ENCODE peak calls at places on chromosomes 12 and 14, in five cellular contexts. One of them, this sample, is unnamed.
A peak's percentile ranks its signal among the peaks of the same experiment; 100 is the strongest.

GRCh38 chr12:41585784-41586183 is 397.7 kb downstream of the PDZRN4 start:
- DNase-seq in stimulated activated naive CD4-positive, alpha-beta T cell: no peak
- DNase-seq in HEK293T: no peak
- DNase-seq in NCI-H82: no peak
- DNase-seq in GM04504: no peak
- DNase-seq in this sample: no peak

GRCh38 chr14:61472025-61472672 is 150.8 kb downstream of the PRKCH start:
- DNase-seq in stimulated activated naive CD4-positive, alpha-beta T cell: peak; percentile 47
- DNase-seq in HEK293T: no peak
- DNase-seq in NCI-H82: no peak
- DNase-seq in GM04504: peak; percentile 95
- DNase-seq in this sample: peak; percentile 56

GRCh38 chr14:103123634-103124500 is 606 bp downstream of the TNFAIP2 start:
- DNase-seq in stimulated activated naive CD4-positive, alpha-beta T cell: no peak
- DNase-seq in HEK293T: no peak
- DNase-seq in NCI-H82: no peak
- DNase-seq in GM04504: no peak
- DNase-seq in this sample: no peak

GRCh38 chr14:103960457-103960856 is 18.1 kb upstream of the RD3L start:
- DNase-seq in stimulated activated naive CD4-positive, alpha-beta T cell: no peak
- DNase-seq in HEK293T: no peak
- DNase-seq in NCI-H82: no peak
- DNase-seq in GM04504: no peak
- DNase-seq in this sample: no peak

GRCh38 chr14:51963164-51963733 is 26.1 kb upstream of the RTRAF start:
- DNase-seq in stimulated activated naive CD4-positive, alpha-beta T cell: peak; percentile 39
- DNase-seq in HEK293T: no peak
- DNase-seq in NCI-H82: no peak
- DNase-seq in GM04504: no peak
- DNase-seq in this sample: peak; percentile 64

GRCh38 chr14:69571879-69572633 is 2.6 kb downstream of the CCDC177 start:
- DNase-seq in stimulated activated naive CD4-positive, alpha-beta T cell: no peak
- DNase-seq in HEK293T: peak; percentile 68
- DNase-seq in NCI-H82: no peak
- DNase-seq in GM04504: no peak
- DNase-seq in this sample: no peak

GRCh38 chr12:5907812-5908211 is 37.2 kb downstream of the ANO2 start:
- DNase-seq in stimulated activated naive CD4-positive, alpha-beta T cell: no peak
- DNase-seq in HEK293T: no peak
- DNase-seq in NCI-H82: no peak
- DNase-seq in GM04504: no peak
- DNase-seq in this sample: no peak

GRCh38 chr14:77257700-77258099 is 13.3 kb downstream of the NGB start:
- DNase-seq in stimulated activated naive CD4-positive, alpha-beta T cell: no peak
- DNase-seq in HEK293T: no peak
- DNase-seq in NCI-H82: no peak
- DNase-seq in GM04504: no peak
- DNase-seq in this sample: no peak

GRCh38 chr12:91959220-91959619 is 186.4 kb downstream of the BTG1 start:
- DNase-seq in stimulated activated naive CD4-positive, alpha-beta T cell: no peak
- DNase-seq in HEK293T: no peak
- DNase-seq in NCI-H82: no peak
- DNase-seq in GM04504: no peak
- DNase-seq in this sample: no peak

GRCh38 chr12:64931321-64931720 is 106.9 kb downstream of the TBC1D30 start:
- DNase-seq in stimulated activated naive CD4-positive, alpha-beta T cell: no peak
- DNase-seq in HEK293T: no peak
- DNase-seq in NCI-H82: no peak
- DNase-seq in GM04504: no peak
- DNase-seq in this sample: no peak

GRCh38 chr12:21940549-21940948 is 677 bp downstream of the ABCC9 start:
- DNase-seq in stimulated activated naive CD4-positive, alpha-beta T cell: no peak
- DNase-seq in HEK293T: no peak
- DNase-seq in NCI-H82: no peak
- DNase-seq in GM04504: no peak
- DNase-seq in this sample: no peak

GRCh38 chr12:117026921-117027250 is 72.3 kb downstream of the TESC start:
- DNase-seq in stimulated activated naive CD4-positive, alpha-beta T cell: no peak
- DNase-seq in HEK293T: no peak
- DNase-seq in NCI-H82: no peak
- DNase-seq in GM04504: no peak
- DNase-seq in this sample: no peak

GRCh38 chr12:50985322-50985721 is 33.0 kb downstream of the HIGD1C start:
- DNase-seq in stimulated activated naive CD4-positive, alpha-beta T cell: no peak
- DNase-seq in HEK293T: no peak
- DNase-seq in NCI-H82: no peak
- DNase-seq in GM04504: peak; percentile 61
- DNase-seq in this sample: no peak

GRCh38 chr14:103332143-103332919 is 1.7 kb upstream of the EIF5 start:
- DNase-seq in stimulated activated naive CD4-positive, alpha-beta T cell: no peak
- DNase-seq in HEK293T: no peak
- DNase-seq in NCI-H82: no peak
- DNase-seq in GM04504: no peak
- DNase-seq in this sample: no peak

GRCh38 chr12:97557116-97557515 is 94.5 kb downstream of the RMST start:
- DNase-seq in stimulated activated naive CD4-positive, alpha-beta T cell: no peak
- DNase-seq in HEK293T: no peak
- DNase-seq in NCI-H82: no peak
- DNase-seq in GM04504: no peak
- DNase-seq in this sample: no peak

GRCh38 chr14:100325958-100326357 is 2.8 kb downstream of the SLC25A47 start:
- DNase-seq in stimulated activated naive CD4-positive, alpha-beta T cell: no peak
- DNase-seq in HEK293T: no peak
- DNase-seq in NCI-H82: no peak
- DNase-seq in GM04504: no peak
- DNase-seq in this sample: no peak

This sample was measured in naive thymus-derived CD4-positive, alpha-beta T cell.